ENCODE peak calls at places on chromosomes 5 and 9, in ten cellular contexts. E, U, A, Y, V, G, C, M, O and P are unnamed samples.

GRCh38 chr5:122790354-122791123 is 15.7 kb downstream of the SNX2 start:
- DNase-seq in G (no peak), A (no peak), M (no peak), E (no peak), V (no peak), U (no peak), Y (no peak), C (no peak), O (no peak), P (no peak)

GRCh38 chr5:173895766-173896165 is 7.6 kb downstream of the CPEB4 start:
- DNase-seq in G (no peak), U (no peak), E (no peak), C (no peak), Y (no peak), A (no peak), V (no peak), M (no peak), O (no peak), P (no peak)

GRCh38 chr5:113232246-113232645 is 202.5 kb downstream of the TSSK1B start:
- DNase-seq in O (no peak), M (no peak), U (no peak), V (no peak), A (no peak), G (no peak), C (no peak), Y (peak), E (no peak), P (peak)

GRCh38 chr9:14080940-14081621 is 232.9 kb downstream of the NFIB start:
- DNase-seq in M (no peak), Y (peak), A (peak), U (no peak), G (no peak), C (no peak), O (no peak), V (peak), E (no peak), P (peak)

GRCh38 chr9:89154651-89155336 is 23.8 kb downstream of the SHC3 start:
- DNase-seq in U (no peak), O (no peak), Y (peak), G (no peak), A (peak), V (no peak), M (no peak), E (no peak), C (no peak), P (no peak)

GRCh38 chr5:122773615-122774014 is 1.3 kb upstream of the SNX2 start:
- DNase-seq in G (no peak), A (no peak), U (no peak), Y (no peak), O (no peak), E (no peak), C (no peak), M (no peak), V (no peak), P (no peak)

GRCh38 chr9:6944093-6944551 is 186.3 kb downstream of the KDM4C start:
- DNase-seq in V (no peak), U (no peak), C (no peak), A (peak), Y (peak), G (no peak), O (no peak), E (no peak), M (no peak), P (no peak)

GRCh38 chr5:131521252-131521651 is 113.8 kb downstream of the RAPGEF6 start:
- DNase-seq in C (no peak), Y (peak), G (no peak), V (no peak), U (no peak), O (no peak), E (no peak), A (peak), M (no peak), P (no peak)

GRCh38 chr9:78292716-78293497 is 4.0 kb upstream of the PSAT1 start:
- DNase-seq in O (no peak), G (no peak), M (no peak), V (no peak), Y (no peak), C (no peak), E (no peak), U (no peak), A (no peak), P (no peak)

GRCh38 chr9:115593587-115594091 is 475.7 kb upstream of the TNC start:
- DNase-seq in C (no peak), O (no peak), Y (no peak), E (no peak), G (peak), V (peak), A (peak), M (no peak), U (peak), P (peak)

GRCh38 chr9:94875300-94876063 is 149.0 kb downstream of the AOPEP start:
- DNase-seq in U (no peak), A (no peak), Y (no peak), O (no peak), C (no peak), M (no peak), E (no peak), G (no peak), V (peak), P (no peak)

GRCh38 chr9:106885451-106885850 is 22.5 kb downstream of the ZNF462 start:
- DNase-seq in O (no peak), A (peak), C (no peak), E (no peak), U (no peak), Y (peak), M (no peak), V (no peak), G (no peak), P (peak)

GRCh38 chr9:70747335-70747734 is 332.9 kb upstream of the KLF9 start:
- DNase-seq in E (no peak), V (no peak), M (no peak), A (peak), C (no peak), Y (no peak), G (no peak), U (no peak), O (no peak), P (no peak)

GRCh38 chr5:33068786-33069185 is 357.7 kb downstream of the NPR3 start:
- DNase-seq in O (no peak), G (no peak), Y (peak), U (no peak), M (no peak), E (no peak), C (no peak), V (no peak), A (no peak), P (no peak)

GRCh38 chr5:159286420-159287035 is 23.4 kb downstream of the UBLCP1 start:
- DNase-seq in G (no peak), Y (no peak), E (no peak), U (peak), O (no peak), M (no peak), A (no peak), V (peak), C (no peak), P (no peak)

GRCh38 chr5:177601577-177602457 is 1.9 kb downstream of the B4GALT7 start:
- DNase-seq in O (no peak), A (no peak), C (no peak), G (no peak), E (no peak), U (peak), Y (no peak), M (no peak), V (peak), P (no peak)

GRCh38 chr5:6705088-6705487 is 8.1 kb upstream of the TENT4A start:
- DNase-seq in U (no peak), O (no peak), M (no peak), Y (peak), V (no peak), A (no peak), E (no peak), G (no peak), C (no peak), P (no peak)

GRCh38 chr5:11269515-11269914 is 508.5 kb upstream of the DAP start:
- DNase-seq in G (no peak), O (no peak), E (no peak), A (no peak), C (no peak), V (no peak), Y (no peak), M (no peak), U (no peak), P (no peak)

GRCh38 chr9:2116073-2116472 is 100.9 kb downstream of the SMARCA2 start:
- DNase-seq in V (peak), A (peak), C (no peak), E (no peak), M (no peak), Y (no peak), G (no peak), O (no peak), U (peak), P (peak)

GRCh38 chr9:5838884-5839571 is 6.1 kb upstream of the ERMP1 start:
- DNase-seq in M (no peak), O (no peak), U (peak), E (no peak), C (no peak), G (peak), V (peak), Y (peak), A (peak), P (peak)

GRCh38 chr9:36969216-36969771 is 64.8 kb downstream of the PAX5 start:
- DNase-seq in E (no peak), G (no peak), C (no peak), O (no peak), M (no peak), U (no peak), A (no peak), Y (no peak), V (no peak), P (no peak)

GRCh38 chr5:135456238-135457099 is 4.3 kb upstream of the TIFAB start:
- DNase-seq in E (no peak), O (no peak), A (peak), M (no peak), U (no peak), G (no peak), Y (peak), V (no peak), C (peak), P (no peak)

GRCh38 chr5:119356384-119357188 is 767 bp downstream of the TNFAIP8 start:
- DNase-seq in C (no peak), G (no peak), U (no peak), A (no peak), O (no peak), Y (no peak), M (no peak), V (peak), E (no peak), P (peak)

GRCh38 chr9:126698251-126698650 is 84.5 kb downstream of the LMX1B start:
- DNase-seq in Y (no peak), C (peak), O (no peak), M (no peak), G (peak), A (no peak), V (no peak), U (no peak), E (no peak), P (no peak)

GRCh38 chr9:89806371-89807100 is 201.7 kb downstream of the GADD45G start:
- DNase-seq in E (no peak), M (no peak), Y (peak), C (no peak), V (no peak), G (no peak), O (no peak), A (peak), U (no peak), P (no peak)

GRCh38 chr9:89928521-89929275 is 323.9 kb downstream of the GADD45G start:
- DNase-seq in Y (no peak), V (no peak), U (no peak), M (no peak), O (no peak), C (no peak), E (no peak), G (no peak), A (no peak), P (no peak)

GRCh38 chr9:17349816-17350215 is 215.0 kb downstream of the CNTLN start:
- DNase-seq in V (no peak), Y (peak), M (no peak), U (peak), O (no peak), C (no peak), A (peak), E (no peak), G (no peak), P (no peak)

GRCh38 chr9:73093740-73094379 is 57.8 kb upstream of the ANXA1 start:
- DNase-seq in A (no peak), M (no peak), V (no peak), O (no peak), E (no peak), C (no peak), U (no peak), G (no peak), Y (no peak), P (no peak)

GRCh38 chr9:125409217-125409636 is 147.6 kb downstream of the GAPVD1 start:
- DNase-seq in G (no peak), M (no peak), O (no peak), Y (no peak), A (no peak), V (peak), C (peak), E (no peak), U (peak), P (peak)

GRCh38 chr5:119341452-119342349 is 14.1 kb upstream of the TNFAIP8 start:
- DNase-seq in M (no peak), Y (no peak), E (no peak), A (no peak), V (peak), U (no peak), G (no peak), C (no peak), O (no peak), P (no peak)

GRCh38 chr9:94289691-94290090 is 30.6 kb downstream of the ZNF169 start:
- DNase-seq in M (no peak), U (no peak), Y (no peak), C (no peak), E (no peak), O (no peak), A (no peak), V (no peak), G (no peak), P (no peak)

GRCh38 chr9:135240222-135240621 is 152.8 kb downstream of the OLFM1 start:
- DNase-seq in O (no peak), Y (no peak), M (no peak), G (no peak), C (peak), U (no peak), A (no peak), E (peak), V (no peak), P (no peak)

GRCh38 chr5:143140492-143141231 is 262.8 kb downstream of the NR3C1 start:
- DNase-seq in O (peak), V (no peak), U (no peak), A (no peak), G (peak), Y (no peak), C (no peak), M (no peak), E (no peak), P (no peak)

GRCh38 chr5:67063791-67064190 is 132.8 kb downstream of the CD180 start:
- DNase-seq in M (no peak), C (no peak), O (no peak), Y (peak), A (peak), U (no peak), E (no peak), G (no peak), V (no peak), P (no peak)

GRCh38 chr9:13568851-13569618 is 289.5 kb upstream of the MPDZ start:
- DNase-seq in V (no peak), M (no peak), A (no peak), C (no peak), Y (no peak), O (no peak), U (peak), E (peak), G (no peak), P (peak)

GRCh38 chr5:28580616-28581015 is 1542.2 kb upstream of the CDH9 start:
- DNase-seq in G (no peak), M (no peak), E (no peak), V (no peak), O (no peak), A (peak), Y (peak), U (no peak), C (no peak), P (peak)

DNA sequence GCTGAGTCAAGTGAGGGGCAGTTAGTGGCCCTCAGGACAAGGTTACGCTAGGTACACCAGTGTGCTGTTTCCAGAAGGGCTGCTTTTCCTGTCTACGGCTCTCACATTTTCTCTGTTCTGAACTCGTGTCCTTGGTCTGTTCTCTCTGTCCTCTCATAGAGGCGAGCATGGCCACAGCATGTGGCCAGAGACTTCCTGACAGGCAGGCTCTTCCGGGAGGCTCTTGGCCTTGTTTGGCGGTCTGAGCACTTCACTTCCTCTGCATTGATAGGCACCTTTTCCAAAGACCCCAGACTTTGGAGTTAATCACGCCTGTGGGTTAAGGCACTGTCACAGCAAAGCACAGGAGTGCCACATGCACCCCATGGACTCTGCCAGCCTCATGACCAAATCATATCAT is 1.2 kb downstream of the CKMT2 start:
- DNase-seq in A (no peak), V (no peak), E (no peak), C (no peak), G (no peak), U (peak), M (no peak), O (no peak), Y (no peak), P (no peak)
- H3K27ac ChIP-seq in A (no peak), V (no peak), E (no peak), C (peak), G (peak), U (no peak), M (peak), O (peak), Y (no peak), P (no peak)

GRCh38 chr9:3517377-3518048 is 8.3 kb downstream of the RFX3 start:
- DNase-seq in M (no peak), V (peak), U (no peak), E (no peak), Y (no peak), C (no peak), O (no peak), A (no peak), G (no peak), P (no peak)

GRCh38 chr9:3516667-3517330 is 9.0 kb downstream of the RFX3 start:
- DNase-seq in U (no peak), A (no peak), C (no peak), E (no peak), Y (no peak), G (no peak), V (no peak), M (no peak), O (no peak), P (no peak)

GRCh38 chr9:3521961-3522360 is 3.8 kb downstream of the RFX3 start:
- DNase-seq in G (no peak), Y (no peak), M (no peak), A (no peak), C (no peak), V (peak), U (no peak), O (no peak), E (no peak), P (peak)

GRCh38 chr9:3525088-3525835 is 539 bp downstream of the RFX3 start:
- DNase-seq in G (no peak), U (peak), V (no peak), E (peak), M (no peak), Y (no peak), C (peak), A (no peak), O (peak), P (peak)

GRCh38 chr9:3520564-3520963 is 5.2 kb downstream of the RFX3 start:
- DNase-seq in C (no peak), U (peak), V (no peak), G (no peak), M (no peak), E (no peak), Y (no peak), A (no peak), O (no peak), P (no peak)
- H3K27ac ChIP-seq in C (no peak), U (no peak), V (no peak), G (no peak), M (no peak), E (no peak), Y (no peak), A (no peak), O (no peak), P (no peak)

GRCh38 chr5:172525633-172526360 is 71.5 kb upstream of the SH3PXD2B start:
- DNase-seq in Y (no peak), A (no peak), V (no peak), C (peak), E (no peak), O (no peak), U (no peak), G (no peak), M (no peak), P (no peak)

GRCh38 chr5:172523146-172523745 is 68.9 kb upstream of the SH3PXD2B start:
- DNase-seq in U (no peak), V (no peak), Y (no peak), C (peak), O (no peak), G (no peak), A (no peak), M (no peak), E (no peak), P (no peak)

GRCh38 chr5:172521338-172521932 is 67.1 kb upstream of the SH3PXD2B start:
- DNase-seq in Y (no peak), V (no peak), E (no peak), G (no peak), U (no peak), M (no peak), A (no peak), O (no peak), C (no peak), P (no peak)

GRCh38 chr5:172527559-172527958 is 73.2 kb upstream of the SH3PXD2B start:
- DNase-seq in A (no peak), G (no peak), C (peak), U (no peak), Y (no peak), M (no peak), E (no peak), V (no peak), O (no peak), P (no peak)

DNA sequence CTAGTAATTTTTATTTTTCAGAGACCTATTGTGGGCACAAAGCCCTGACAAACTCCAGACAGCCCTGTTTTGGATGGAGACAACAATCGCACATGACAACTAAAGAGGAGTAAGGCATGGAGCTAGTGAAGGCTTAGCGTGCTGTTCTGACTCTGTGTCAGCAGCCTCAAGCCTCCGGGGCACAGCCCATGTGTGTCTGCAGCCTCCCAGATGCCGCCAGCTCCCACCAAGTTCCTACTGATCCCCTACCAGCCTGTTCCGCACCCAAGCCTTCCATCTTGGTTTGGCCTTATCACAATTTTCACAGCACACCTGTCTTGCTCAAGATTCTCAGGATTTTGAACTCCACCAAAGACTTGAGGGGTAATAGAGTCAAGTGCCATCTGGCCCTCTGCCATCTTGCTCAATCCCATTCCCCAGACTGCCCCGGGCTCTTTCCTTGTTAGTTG is 70.3 kb upstream of the SH3PXD2B start:
- DNase-seq in A (no peak), V (no peak), O (no peak), M (no peak), Y (no peak), E (no peak), G (no peak), C (peak), U (no peak), P (no peak)
- H3K27ac ChIP-seq in A (no peak), V (no peak), O (no peak), M (no peak), Y (no peak), E (no peak), G (no peak), C (no peak), U (no peak), P (no peak)

GRCh38 chr5:17312358-17312757 is 94.9 kb downstream of the BASP1 start:
- DNase-seq in G (no peak), O (no peak), Y (no peak), U (no peak), C (no peak), M (no peak), V (no peak), A (no peak), E (no peak), P (no peak)

GRCh38 chr5:17315710-17316221 is 98.3 kb downstream of the BASP1 start:
- DNase-seq in Y (peak), O (no peak), V (no peak), G (no peak), U (no peak), M (no peak), E (no peak), A (no peak), C (no peak), P (no peak)

GRCh38 chr5:17317499-17317898 is 100.1 kb downstream of the BASP1 start:
- DNase-seq in Y (no peak), V (peak), M (no peak), O (no peak), C (no peak), G (no peak), E (no peak), U (no peak), A (no peak), P (no peak)

GRCh38 chr5:17314907-17315471 is 97.6 kb downstream of the BASP1 start:
- DNase-seq in C (no peak), U (peak), M (no peak), V (peak), A (no peak), O (no peak), G (no peak), E (no peak), Y (peak), P (no peak)

DNA sequence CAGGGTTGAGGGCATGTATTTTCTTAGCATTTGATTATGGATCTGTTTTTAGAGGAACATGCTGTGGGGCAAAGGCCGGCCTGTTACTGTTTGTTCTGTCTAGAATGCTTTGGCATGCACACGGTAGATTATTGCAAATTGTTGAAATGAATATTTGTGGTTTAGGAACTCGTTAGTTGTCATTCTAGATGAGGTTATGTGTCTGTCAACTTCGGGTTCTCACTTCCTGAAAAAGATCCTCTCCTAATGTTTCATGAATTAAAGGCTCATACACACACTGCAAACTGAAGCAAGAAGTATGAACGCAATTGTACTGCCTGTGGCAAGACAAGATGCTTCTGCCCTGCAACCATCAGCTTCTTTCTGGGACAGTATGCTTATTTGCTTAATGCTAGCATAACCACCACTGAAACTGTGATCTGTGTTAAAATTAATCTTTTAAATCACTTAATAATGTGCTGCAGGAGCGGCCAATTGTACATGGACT is 99.6 kb downstream of the BASP1 start:
- DNase-seq in V (peak), U (no peak), C (no peak), O (no peak), A (peak), E (no peak), Y (peak), M (no peak), G (no peak), P (no peak)
- H3K27ac ChIP-seq in V (peak), U (no peak), C (peak), O (no peak), A (no peak), E (no peak), Y (no peak), M (no peak), G (no peak), P (no peak)